ENCODE peak calls at places on chromosomes 11 and 22, in six cellular contexts. P is CD4-positive, alpha-beta T cell; T is OCI-LY7; Z is ovary; R is endothelial cell; C is mucosa of descending colon. E is an unnamed sample.

GRCh38 chr11:3685923-3686322 is 14.7 kb upstream of the CHRNA10 start:
- DNase-seq in P (no peak), T (no peak), Z (no peak), R (no peak), C (no peak), E (no peak)

GRCh38 chr11:125264091-125265022 is 99.8 kb downstream of the PKNOX2 start:
- DNase-seq in P (no peak), T (no peak), Z (no peak), R (no peak), C (no peak), E (no peak)

GRCh38 chr11:121478895-121479281 is 26.1 kb upstream of the SORL1-AS1 start:
- DNase-seq in P (no peak), T (no peak), Z (no peak), R (peak), C (no peak), E (no peak)

GRCh38 chr11:44809283-44809682 is 82.5 kb downstream of the TSPAN18 start:
- DNase-seq in P (no peak), T (no peak), Z (no peak), R (no peak), C (no peak), E (no peak)

GRCh38 chr11:95968585-95968984 is 44.7 kb upstream of the MTMR2 start:
- DNase-seq in P (no peak), T (peak), Z (no peak), R (no peak), C (no peak), E (no peak)

GRCh38 chr11:11826260-11826659 is 15.5 kb upstream of the USP47 start:
- DNase-seq in P (no peak), T (no peak), Z (no peak), R (no peak), C (no peak), E (no peak)

GRCh38 chr11:75966546-75967287 is 151.7 kb downstream of the UVRAG start:
- DNase-seq in P (no peak), T (no peak), Z (no peak), R (no peak), C (no peak), E (no peak)

GRCh38 chr22:28410050-28410816 is 269.4 kb downstream of the TTC28 start:
- DNase-seq in P (no peak), T (no peak), Z (no peak), R (no peak), C (no peak), E (no peak)

GRCh38 chr11:126102436-126102894 is 39.8 kb upstream of the CDON start:
- DNase-seq in P (no peak), T (no peak), Z (peak), R (no peak), C (peak), E (no peak)

GRCh38 chr11:56624661-56625110 is 10.0 kb upstream of the OR5M1 start:
- DNase-seq in P (no peak), T (peak), Z (no peak), R (peak), C (no peak), E (no peak)

GRCh38 chr11:132126973-132127900 is 756.8 kb downstream of the NTM start:
- DNase-seq in P (no peak), T (no peak), Z (no peak), R (peak), C (no peak), E (no peak)

GRCh38 chr11:83464181-83464580 is 178.0 kb upstream of the CCDC90B start:
- DNase-seq in P (no peak), T (no peak), Z (no peak), R (no peak), C (no peak), E (no peak)

DNA sequence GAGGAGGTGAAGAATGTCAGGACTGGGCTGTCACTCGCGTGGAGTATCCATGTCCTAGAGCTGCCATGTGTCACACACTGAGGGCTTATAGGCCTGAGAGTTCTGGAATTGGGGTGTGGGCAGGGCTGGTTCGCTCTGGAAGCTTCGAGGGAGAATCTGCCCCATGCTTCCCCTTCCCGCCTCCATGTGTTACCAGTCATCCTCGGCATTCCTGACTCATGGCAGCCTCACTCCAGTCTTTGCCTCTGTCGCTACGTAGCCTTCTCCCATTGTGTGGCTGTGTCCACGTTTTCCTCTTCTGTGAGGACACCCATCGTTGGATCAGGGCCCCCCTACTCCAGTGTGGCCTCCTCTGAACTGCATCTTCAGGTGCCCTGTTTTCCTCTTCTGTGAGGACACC is 301.2 kb downstream of the TBC1D22A start:
- DNase-seq in P (no peak), T (no peak), Z (no peak), R (no peak), C (no peak), E (no peak)
- TF ChIP-seq CTCF in P (no peak), T (no peak), Z (no peak), R (no peak), C (no peak), E (no peak)

GRCh38 chr11:119263352-119263940 is 53.5 kb downstream of the MCAM start:
- DNase-seq in P (no peak), T (peak), Z (no peak), R (no peak), C (no peak), E (no peak)

GRCh38 chr11:119266517-119267255 is 50.2 kb downstream of the MCAM start:
- DNase-seq in P (no peak), T (no peak), Z (no peak), R (no peak), C (no peak), E (no peak)

GRCh38 chr11:119266063-119266462 is 50.9 kb downstream of the MCAM start:
- DNase-seq in P (no peak), T (no peak), Z (no peak), R (no peak), C (no peak), E (no peak)

GRCh38 chr11:119258983-119259382 is 52.8 kb downstream of the CBL start:
- DNase-seq in P (no peak), T (peak), Z (no peak), R (no peak), C (no peak), E (no peak)

GRCh38 chr11:119262668-119263351 is 54.1 kb downstream of the MCAM start:
- DNase-seq in P (no peak), T (no peak), Z (no peak), R (no peak), C (no peak), E (no peak)
- TF ChIP-seq CTCF in P (no peak), T (no peak), Z (no peak), R (no peak), C (no peak), E (no peak)

DNA sequence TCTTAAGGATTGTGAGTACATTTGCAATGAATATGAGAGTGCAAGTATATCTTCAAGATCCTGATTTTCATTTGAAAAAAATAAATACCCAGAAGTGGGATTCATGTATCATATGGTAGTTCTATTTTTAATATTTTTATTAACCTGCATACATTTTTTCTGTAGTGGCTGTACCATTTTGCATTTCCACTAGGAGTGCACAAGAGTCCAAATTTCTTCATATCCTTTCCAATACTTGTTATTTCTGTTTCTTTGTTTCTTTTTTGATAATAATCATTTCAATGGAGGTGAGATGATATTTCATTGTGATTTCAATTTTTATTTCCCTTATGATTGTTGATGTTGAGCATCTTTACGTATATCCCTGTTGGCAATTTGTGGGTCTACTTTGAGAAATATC is 759.8 kb upstream of the CNTN5 start:
- DNase-seq in P (no peak), T (no peak), Z (no peak), R (no peak), C (no peak), E (no peak)
- TF ChIP-seq CTCF in P (no peak), T (peak), Z (no peak), R (peak), C (no peak), E (peak)

DNA sequence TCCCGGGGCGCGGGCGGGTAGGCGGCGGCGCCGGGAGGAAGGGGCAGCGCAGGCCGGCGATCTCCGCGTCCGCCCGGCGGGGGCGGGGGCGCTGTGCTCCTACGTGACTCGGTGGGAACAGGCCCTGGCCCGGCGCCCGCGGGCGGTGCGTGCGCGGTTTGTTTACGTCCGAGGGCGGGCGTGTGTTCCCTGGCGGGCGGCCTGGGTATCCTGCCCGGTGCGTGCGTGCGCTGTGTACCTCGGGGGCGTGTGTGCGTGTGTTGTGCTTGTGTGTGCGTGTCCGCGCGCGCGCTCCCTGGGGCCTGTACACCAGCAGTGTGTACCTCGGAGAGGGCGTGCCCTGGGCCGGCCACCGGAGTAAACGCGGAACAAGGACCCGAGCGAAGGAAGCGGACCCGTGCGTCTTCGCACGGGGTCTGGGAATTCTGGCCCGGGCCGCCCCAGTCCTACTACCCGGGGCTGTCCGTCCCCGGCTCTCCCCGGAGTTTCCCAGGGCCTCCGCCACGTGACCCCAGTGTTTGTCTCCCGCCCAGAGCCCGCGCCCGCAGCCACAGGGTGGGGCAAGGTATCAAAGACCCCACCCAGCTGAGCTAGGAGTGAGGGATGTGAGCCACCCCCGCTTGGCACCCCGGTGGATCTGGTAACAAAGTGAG is 769 bp downstream of the MAFF start:
- DNase-seq in P (peak), T (peak), Z (peak), R (peak), C (peak), E (peak)
- TF ChIP-seq CTCF in P (no peak), T (peak), Z (peak), R (no peak), C (no peak), E (peak)

GRCh38 chr22:44968736-44969135 is 41.1 kb downstream of the PHF21B start:
- DNase-seq in P (no peak), T (no peak), Z (no peak), R (no peak), C (no peak), E (no peak)
- TF ChIP-seq CTCF in P (no peak), T (peak), Z (no peak), R (no peak), C (no peak), E (peak)

DNA sequence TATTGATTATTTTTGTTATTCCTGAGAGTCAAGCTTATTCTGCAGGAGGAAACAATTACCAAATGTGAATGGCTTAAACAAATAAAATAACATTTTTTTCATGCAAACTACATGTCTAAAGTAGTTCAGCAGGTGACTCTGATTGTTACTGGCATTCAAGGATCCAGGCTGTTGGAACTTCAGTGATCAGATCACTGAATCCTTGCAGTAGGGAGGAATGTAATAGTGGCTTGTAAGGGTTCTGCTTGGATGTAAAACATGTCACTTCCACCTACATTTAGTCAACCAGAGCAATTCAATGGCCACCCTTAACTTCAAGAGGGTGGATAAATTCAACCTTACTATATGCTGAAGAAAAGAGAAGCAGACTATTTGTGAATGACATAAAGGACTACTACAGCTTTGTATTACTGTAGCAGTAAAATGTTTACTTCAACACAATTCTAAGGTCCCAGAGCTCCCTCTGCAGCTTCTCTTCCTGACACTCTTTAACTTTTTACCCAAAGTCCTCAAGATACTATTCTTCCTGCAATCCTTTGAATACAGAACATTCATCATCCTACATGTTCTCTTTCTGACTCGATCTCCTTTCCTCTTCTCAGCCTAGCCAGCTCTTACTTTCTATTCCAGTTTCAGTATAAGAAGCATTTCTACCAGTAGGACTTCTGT is 284.0 kb downstream of the LRRC4C start:
- DNase-seq in P (no peak), T (no peak), Z (no peak), R (no peak), C (no peak), E (no peak)
- TF ChIP-seq CTCF in P (no peak), T (no peak), Z (no peak), R (no peak), C (no peak), E (no peak)

DNA sequence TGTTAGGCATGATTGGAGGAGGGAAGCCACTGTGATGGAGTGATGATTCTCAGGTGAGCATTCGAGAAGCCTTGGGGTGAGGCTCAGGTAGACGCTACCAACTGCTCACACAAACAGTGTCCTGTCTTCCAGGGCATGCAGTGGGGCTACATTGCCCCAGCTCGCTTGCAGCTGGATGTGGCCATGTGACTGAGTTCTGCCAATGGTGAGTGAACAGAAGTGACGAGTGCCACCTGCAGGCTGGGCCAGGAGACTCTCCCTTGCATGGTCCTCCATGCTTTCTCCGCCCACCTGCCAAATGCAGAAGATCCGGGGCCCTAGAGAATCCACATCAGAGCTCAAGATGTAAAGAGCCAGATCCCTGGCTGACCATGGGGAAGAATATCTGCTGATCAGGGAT is 195.9 kb downstream of the BCR start:
- DNase-seq in P (no peak), T (peak), Z (no peak), R (peak), C (peak), E (no peak)
- TF ChIP-seq CTCF in P (no peak), T (peak), Z (no peak), R (peak), C (peak), E (no peak)

GRCh38 chr11:61377461-61378160 is 14.8 kb upstream of the TMEM216 start:
- DNase-seq in P (no peak), T (no peak), Z (no peak), R (no peak), C (no peak), E (no peak)

GRCh38 chr11:61380914-61381313 is 11.5 kb upstream of the TMEM216 start:
- DNase-seq in P (no peak), T (no peak), Z (no peak), R (no peak), C (no peak), E (no peak)

GRCh38 chr11:61384271-61385242 is 7.8 kb upstream of the TMEM216 start:
- DNase-seq in P (no peak), T (peak), Z (no peak), R (peak), C (no peak), E (no peak)

GRCh38 chr11:61375709-61376108 is 13.5 kb downstream of the TMEM138 start:
- DNase-seq in P (no peak), T (no peak), Z (no peak), R (no peak), C (no peak), E (no peak)

DNA sequence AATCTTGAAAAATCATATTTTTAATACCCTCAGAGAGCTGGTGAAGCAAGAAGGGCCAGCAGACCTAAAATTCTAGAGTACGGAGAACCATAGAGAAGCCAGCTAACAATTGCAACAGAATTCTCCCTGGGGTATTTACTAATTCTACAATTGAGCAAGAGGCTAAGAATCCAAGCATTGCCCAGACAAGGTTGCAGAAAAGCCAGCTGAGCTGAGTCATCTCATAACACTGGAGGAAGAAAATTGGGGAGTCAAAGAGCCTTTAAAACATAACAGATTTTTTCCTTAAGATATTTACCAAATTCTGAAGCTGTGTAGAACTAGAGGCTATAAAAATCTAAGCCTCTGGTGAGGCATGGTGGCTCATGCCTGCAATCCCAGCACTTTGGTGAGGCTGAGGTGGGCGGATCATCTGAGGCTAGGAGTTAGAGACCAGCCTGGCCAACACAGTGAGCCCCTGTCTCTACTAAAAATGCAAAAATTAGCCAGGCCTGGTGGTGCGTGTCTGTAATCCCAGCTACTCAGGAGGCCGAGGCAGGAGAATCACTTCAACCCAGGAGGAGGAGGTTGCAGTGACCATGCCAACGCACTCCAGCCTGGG is 13.6 kb upstream of the TMEM216 start:
- DNase-seq in P (no peak), T (no peak), Z (peak), R (no peak), C (no peak), E (no peak)
- TF ChIP-seq CTCF in P (no peak), T (no peak), Z (no peak), R (no peak), C (no peak), E (no peak)

GRCh38 chr22:32076726-32077550 is 33.9 kb downstream of the SLC5A1 start:
- DNase-seq in P (no peak), T (no peak), Z (no peak), R (no peak), C (no peak), E (no peak)

GRCh38 chr22:32080904-32081303 is 37.8 kb downstream of the SLC5A1 start:
- DNase-seq in P (peak), T (peak), Z (no peak), R (peak), C (no peak), E (no peak)

GRCh38 chr22:32075997-32076725 is 33.1 kb downstream of the SLC5A1 start:
- DNase-seq in P (no peak), T (no peak), Z (no peak), R (no peak), C (no peak), E (no peak)

GRCh38 chr22:32082331-32082730 is 39.3 kb downstream of the SLC5A1 start:
- DNase-seq in P (no peak), T (no peak), Z (no peak), R (no peak), C (no peak), E (no peak)

GRCh38 chr22:32079110-32080089 is 36.3 kb downstream of the SLC5A1 start:
- DNase-seq in P (no peak), T (no peak), Z (no peak), R (no peak), C (no peak), E (no peak)
- TF ChIP-seq CTCF in P (no peak), T (no peak), Z (no peak), R (no peak), C (no peak), E (no peak)

GRCh38 chr11:9662273-9662672 is 1.6 kb upstream of the SWAP70 start:
- DNase-seq in P (no peak), T (peak), Z (no peak), R (no peak), C (no peak), E (no peak)

GRCh38 chr11:9665749-9666148 is 1.9 kb downstream of the SWAP70 start:
- DNase-seq in P (no peak), T (no peak), Z (no peak), R (no peak), C (no peak), E (no peak)

GRCh38 chr11:9660886-9661285 is 3.0 kb upstream of the SWAP70 start:
- DNase-seq in P (no peak), T (no peak), Z (no peak), R (no peak), C (no peak), E (no peak)

GRCh38 chr11:9664276-9665171 is 647 bp downstream of the SWAP70 start:
- DNase-seq in P (peak), T (peak), Z (peak), R (peak), C (peak), E (peak)

GRCh38 chr11:9663699-9664275 is at the start of gene SWAP70:
- DNase-seq in P (peak), T (peak), Z (peak), R (peak), C (peak), E (peak)
- TF ChIP-seq CTCF in P (no peak), T (no peak), Z (peak), R (peak), C (no peak), E (peak)

E was measured in type B pancreatic cell.